ENCODE peak calls at places on chromosomes 4 and X, in ten cellular contexts. G is NCI-H2171 treated with DMSO at 0.1 percent for 48 hours; X is CD4-positive, CD25-positive, alpha-beta regulatory T cell; D is foreskin melanocyte; Z is T-helper 1 cell; F is CD8-positive, alpha-beta memory T cell; C is substantia nigra; M is H54; K is H9; Q is NCI-H774. V is an unnamed sample.

GRCh38 chrX:107205770-107206696 is at the start of the genes DNAAF6 and NUP62CL:
- DNase-seq in K (peak), Q (peak), F (peak), G (peak), D (peak), M (peak), Z (peak), C (no peak), X (peak), V (peak)

GRCh38 chr4:189825466-189825865 is 115.2 kb upstream of the FRG1 start:
- DNase-seq in C (no peak), Z (no peak), Q (no peak), F (no peak), X (no peak), M (no peak), G (no peak), D (no peak), K (no peak), V (no peak)

GRCh38 chr4:96887857-96888256 is 1048.0 kb downstream of the PDHA2 start:
- DNase-seq in C (no peak), K (peak), M (no peak), Z (no peak), G (no peak), F (no peak), Q (no peak), D (no peak), X (no peak), V (no peak)

GRCh38 chrX:20663287-20663686 is 396.6 kb upstream of the RPS6KA3 start:
- DNase-seq in G (no peak), Q (no peak), M (no peak), F (no peak), X (no peak), D (no peak), K (no peak), C (no peak), Z (no peak), V (no peak)

GRCh38 chr4:147693202-147693601 is 9.2 kb upstream of the PRMT9 start:
- DNase-seq in Q (no peak), C (no peak), M (no peak), F (no peak), D (no peak), G (no peak), X (no peak), K (no peak), Z (no peak), V (no peak)

GRCh38 chr4:17358236-17358635 is 153.7 kb downstream of the QDPR start:
- DNase-seq in G (no peak), Q (no peak), X (no peak), F (no peak), Z (no peak), D (no peak), M (no peak), C (no peak), K (no peak), V (no peak)

GRCh38 chr4:2257361-2258001 is 4.4 kb downstream of the MXD4 start:
- DNase-seq in G (no peak), F (no peak), C (no peak), M (no peak), Q (no peak), D (no peak), Z (no peak), K (no peak), X (no peak), V (no peak)

GRCh38 chr4:3877236-3877635 is 111.1 kb downstream of the ADRA2C start:
- DNase-seq in X (no peak), F (no peak), Q (no peak), Z (no peak), K (no peak), G (no peak), M (no peak), D (no peak), C (no peak), V (no peak)

GRCh38 chr4:184228306-184228705 is 10.6 kb upstream of the ENPP6 start:
- DNase-seq in C (no peak), D (no peak), M (no peak), X (no peak), Z (no peak), F (no peak), K (no peak), Q (no peak), G (no peak), V (no peak)

GRCh38 chr4:52983563-52984303 is 121.6 kb downstream of the RASL11B start:
- DNase-seq in D (peak), Z (peak), M (peak), X (peak), G (peak), K (no peak), Q (peak), C (no peak), F (no peak), V (peak)

GRCh38 chr4:41369680-41370079 is 113.0 kb downstream of the UCHL1 start:
- DNase-seq in F (no peak), D (no peak), C (no peak), Z (no peak), G (peak), K (no peak), X (no peak), Q (no peak), M (no peak), V (no peak)

GRCh38 chr4:22500831-22501714 is 14.8 kb downstream of the ADGRA3 start:
- DNase-seq in D (no peak), X (no peak), Q (no peak), M (no peak), F (no peak), K (no peak), G (no peak), Z (no peak), C (no peak), V (no peak)

GRCh38 chr4:157012781-157013180 is 41.2 kb upstream of the PDGFC start:
- DNase-seq in Z (no peak), M (no peak), X (no peak), Q (no peak), K (no peak), F (no peak), C (no peak), G (no peak), D (no peak), V (no peak)

GRCh38 chr4:31343058-31343457 is 622.9 kb downstream of the PCDH7 start:
- DNase-seq in X (no peak), C (no peak), K (no peak), G (no peak), Z (no peak), F (no peak), D (no peak), M (no peak), Q (no peak), V (no peak)

GRCh38 chr4:155546451-155546850 is 120.2 kb upstream of the GUCY1A1 start:
- DNase-seq in Q (no peak), Z (no peak), D (no peak), K (no peak), C (no peak), M (no peak), G (no peak), F (no peak), X (no peak), V (no peak)

GRCh38 chrX:154419688-154420401 is 8.5 kb downstream of the TAFAZZIN start:
- DNase-seq in Z (no peak), G (no peak), M (no peak), F (no peak), Q (no peak), X (no peak), K (no peak), D (no peak), C (no peak), V (no peak)

GRCh38 chr4:3705236-3705987 is 60.8 kb upstream of the ADRA2C start:
- DNase-seq in C (no peak), X (no peak), M (no peak), D (no peak), Q (no peak), F (no peak), G (no peak), K (no peak), Z (no peak), V (no peak)

GRCh38 chr4:11232004-11232403 is 196.7 kb downstream of the HS3ST1 start:
- DNase-seq in D (no peak), Z (no peak), Q (no peak), M (no peak), G (no peak), F (no peak), C (no peak), K (no peak), X (no peak), V (no peak)

GRCh38 chrX:9704876-9705465 is 60.7 kb downstream of the GPR143 start:
- DNase-seq in F (no peak), Z (no peak), K (no peak), C (no peak), D (no peak), M (no peak), G (no peak), X (no peak), Q (no peak), V (no peak)

GRCh38 chr4:81639248-81639647 is 167.5 kb upstream of the RASGEF1B start:
- DNase-seq in G (no peak), F (no peak), X (no peak), Z (no peak), C (no peak), D (no peak), Q (no peak), M (no peak), K (no peak), V (no peak)

GRCh38 chr4:187786190-187786589 is 209.4 kb upstream of the ZFP42 start:
- DNase-seq in G (no peak), Z (no peak), F (no peak), D (no peak), M (no peak), X (no peak), C (no peak), Q (no peak), K (no peak), V (no peak)

GRCh38 chr4:176444741-176445140 is 125.0 kb downstream of the SPCS3 start:
- DNase-seq in X (no peak), K (no peak), C (no peak), Z (no peak), M (no peak), Q (no peak), D (no peak), F (no peak), G (no peak), V (no peak)

GRCh38 chrX:20412871-20413486 is 146.3 kb upstream of the RPS6KA3 start:
- DNase-seq in C (no peak), D (no peak), Q (no peak), F (peak), K (no peak), G (no peak), M (no peak), Z (peak), X (peak), V (no peak)

GRCh38 chr4:78938868-78939666 is at the start of gene PAQR3:
- DNase-seq in Z (peak), X (peak), K (peak), F (peak), Q (peak), M (peak), G (peak), C (peak), D (peak), V (peak)

GRCh38 chrX:70494441-70494840 is 49.8 kb downstream of the DLG3 start:
- DNase-seq in X (no peak), D (no peak), K (no peak), Q (no peak), G (no peak), F (no peak), C (no peak), M (no peak), Z (no peak), V (no peak)

GRCh38 chrX:47618923-47619485 is 653 bp downstream of the SYN1 start:
- DNase-seq in X (no peak), Z (no peak), D (no peak), C (no peak), K (no peak), G (no peak), F (no peak), M (no peak), Q (no peak), V (no peak)

GRCh38 chr4:6478546-6479220 is 6.3 kb upstream of the PPP2R2C start:
- DNase-seq in Z (no peak), Q (no peak), F (no peak), C (no peak), X (no peak), D (no peak), G (no peak), K (peak), M (no peak), V (no peak)

GRCh38 chr4:156983366-156983765 is 11.8 kb upstream of the PDGFC start:
- DNase-seq in D (no peak), G (no peak), Q (no peak), M (no peak), Z (no peak), K (no peak), C (no peak), F (no peak), X (no peak), V (no peak)

GRCh38 chr4:42277291-42277690 is 120.0 kb upstream of the SHISA3 start:
- DNase-seq in K (no peak), Z (no peak), F (no peak), X (no peak), D (no peak), Q (no peak), G (no peak), M (no peak), C (no peak), V (no peak)

GRCh38 chr4:754221-755120 is 48.8 kb downstream of the PCGF3 start:
- DNase-seq in Z (no peak), G (no peak), F (no peak), C (no peak), Q (no peak), D (no peak), K (no peak), X (no peak), M (no peak), V (no peak)

GRCh38 chrX:110208092-110208491 is 109.8 kb downstream of the AMMECR1 start:
- DNase-seq in K (no peak), Q (no peak), C (no peak), X (no peak), D (no peak), Z (no peak), F (no peak), G (no peak), M (no peak), V (no peak)

GRCh38 chr4:169059294-169060201 is 49.5 kb upstream of the CBR4 start:
- DNase-seq in Z (no peak), D (no peak), G (no peak), C (no peak), F (no peak), X (no peak), K (no peak), Q (no peak), M (no peak), V (no peak)

GRCh38 chr4:83197555-83198235 is 83.2 kb upstream of the PLAC8 start:
- DNase-seq in D (no peak), Q (no peak), F (no peak), C (no peak), Z (no peak), M (no peak), K (no peak), X (no peak), G (no peak), V (no peak)

GRCh38 chr4:82918091-82918490 is 17.6 kb downstream of the THAP9 start:
- DNase-seq in Z (no peak), G (no peak), M (no peak), Q (no peak), X (no peak), F (no peak), D (peak), C (no peak), K (no peak), V (no peak)

GRCh38 chrX:55524487-55524886 is 34.8 kb upstream of the USP51 start:
- DNase-seq in C (no peak), G (no peak), Q (no peak), K (no peak), X (peak), D (no peak), M (no peak), F (no peak), Z (no peak), V (no peak)

GRCh38 chr4:54525602-54526001 is 132.2 kb upstream of the KIT start:
- DNase-seq in M (peak), C (no peak), D (peak), G (no peak), F (no peak), X (no peak), Q (no peak), Z (no peak), K (no peak), V (peak)

GRCh38 chr4:123230061-123230460 is 166.5 kb upstream of the SPRY1 start:
- DNase-seq in D (no peak), M (no peak), F (no peak), C (no peak), X (no peak), G (no peak), Q (no peak), K (no peak), Z (no peak), V (no peak)

GRCh38 chr4:40688446-40689095 is 58.9 kb upstream of the RBM47 start:
- DNase-seq in D (no peak), Q (no peak), K (no peak), Z (no peak), C (no peak), X (peak), G (no peak), M (no peak), F (no peak), V (no peak)

GRCh38 chr4:211033-211511 is 86.8 kb downstream of the ZNF718 start:
- DNase-seq in K (no peak), M (no peak), Q (no peak), Z (no peak), G (no peak), C (no peak), X (no peak), D (no peak), F (no peak), V (no peak)

V was measured in HTR-8/SVneo.